ENCODE peak calls at places on chromosomes 7 and 10, in five cellular contexts. X is fibroblast of mammary gland; B is osteocyte; A is IMR-90; N is activated naive CD8-positive, alpha-beta T cell treated with anti-CD3 and anti-CD28 coated beads for 36 hours. Q is an unnamed sample.

GRCh38 chr10:102714621-102715455 is at the start of gene SFXN2:
- DNase-seq in X (no peak), B (no peak), A (no peak), N (peak), Q (no peak)

GRCh38 chr7:14504134-14504533 is 398.4 kb downstream of the DGKB start:
- DNase-seq in X (no peak), B (no peak), A (no peak), N (no peak), Q (no peak)

GRCh38 chr10:101131962-101132635 is 999 bp downstream of the TLX1 start:
- DNase-seq in B (no peak), N (no peak), A (no peak), X (no peak), Q (no peak)

GRCh38 chr7:140611641-140612040 is 29.0 kb downstream of the DENND2A start:
- DNase-seq in B (no peak), A (no peak), X (no peak), N (no peak), Q (no peak)

GRCh38 chr7:41779918-41780317 is 77.0 kb upstream of the INHBA start:
- DNase-seq in N (no peak), A (no peak), X (no peak), B (no peak), Q (no peak)

GRCh38 chr7:139044813-139045794 is 9.3 kb upstream of the ZC3HAV1L start:
- DNase-seq in N (no peak), B (no peak), A (no peak), X (no peak), Q (no peak)

GRCh38 chr7:98978672-98979071 is 100.3 kb downstream of the TRRAP start:
- DNase-seq in A (no peak), N (no peak), X (no peak), B (no peak), Q (no peak)

GRCh38 chr10:42954776-42955492 is 121.9 kb upstream of the RET start:
- DNase-seq in B (peak), N (no peak), A (no peak), X (no peak), Q (no peak)

GRCh38 chr7:17342726-17343125 is 44.3 kb downstream of the AHR start:
- DNase-seq in A (no peak), B (no peak), X (no peak), N (no peak), Q (no peak)

GRCh38 chr7:119270045-119270464 is 1002.9 kb upstream of the KCND2 start:
- DNase-seq in N (peak), B (no peak), X (peak), A (peak), Q (no peak)

GRCh38 chr10:43963379-43963778 is 314.7 kb upstream of the ZNF32 start:
- DNase-seq in N (no peak), B (peak), X (no peak), A (no peak), Q (peak)

GRCh38 chr10:46559231-46559671 is 2.8 kb upstream of the GPRIN2 start:
- DNase-seq in A (no peak), X (no peak), B (peak), N (no peak), Q (no peak)

GRCh38 chr10:12658526-12658925 is 309.2 kb downstream of the CAMK1D start:
- DNase-seq in X (no peak), N (no peak), B (no peak), A (no peak), Q (no peak)

GRCh38 chr7:135343361-135343760 is 109.7 kb downstream of the STRA8 start:
- DNase-seq in B (no peak), A (no peak), N (no peak), X (no peak), Q (no peak)

GRCh38 chr10:57460540-57460939 is 807.2 kb downstream of the IPMK start:
- DNase-seq in A (no peak), X (no peak), B (no peak), N (no peak), Q (no peak)

GRCh38 chr7:94355389-94355788 is 39.3 kb upstream of the COL1A2 start:
- DNase-seq in X (peak), B (no peak), A (peak), N (no peak), Q (no peak)

GRCh38 chr7:21507627-21508343 is 35.1 kb upstream of the DNAH11 start:
- DNase-seq in N (no peak), X (peak), A (peak), B (no peak), Q (no peak)

GRCh38 chr10:110407301-110408170 is 90.2 kb upstream of the DUSP5 start:
- DNase-seq in N (no peak), B (no peak), A (no peak), X (no peak), Q (no peak)

GRCh38 chr10:103265712-103266329 is 11.1 kb upstream of the INA start:
- DNase-seq in X (peak), B (peak), A (peak), N (peak), Q (no peak)

GRCh38 chr10:119162121-119162520 is 3.4 kb downstream of the SFXN4 start:
- DNase-seq in X (no peak), B (no peak), A (no peak), N (no peak), Q (no peak)

GRCh38 chr10:63407136-63407662 is 58.6 kb downstream of the JMJD1C start:
- DNase-seq in X (no peak), N (no peak), B (no peak), A (no peak), Q (no peak)

GRCh38 chr10:30017576-30017975 is 41.8 kb downstream of the JCAD start:
- DNase-seq in N (no peak), A (no peak), B (no peak), X (no peak), Q (no peak)

GRCh38 chr7:80309971-80310549 is 175.4 kb downstream of the GNAI1 start:
- DNase-seq in X (no peak), B (no peak), N (no peak), A (no peak), Q (no peak)

GRCh38 chr10:96509017-96509641 is 4.6 kb downstream of the TLL2 start:
- DNase-seq in N (no peak), X (peak), A (peak), B (no peak), Q (no peak)

GRCh38 chr7:132453825-132454224 is 122.4 kb downstream of the PLXNA4 start:
- DNase-seq in A (no peak), B (no peak), X (no peak), N (no peak), Q (no peak)

Q was measured in vagina.